ENCODE peak calls at places on chromosomes 6 and 20, in four cellular contexts. One of them, this sample, is unnamed.

GRCh38 chr20:34083137-34083536 is 28.9 kb downstream of the EIF2S2 start:
- DNase-seq in KG1: no peak
- DNase-seq in skeletal muscle cell: peak; percentile 66
- DNase-seq in NCI-H1048: no peak
- DNase-seq in this sample: peak; percentile 85

GRCh38 chr6:125301435-125302391 is at the start of gene HDDC2:
- DNase-seq in KG1: no peak
- DNase-seq in skeletal muscle cell: peak; percentile 27
- DNase-seq in NCI-H1048: no peak
- DNase-seq in this sample: peak; percentile 47

GRCh38 chr6:136517002-136517401 is 33.2 kb downstream of the MAP7 start:
- DNase-seq in KG1: no peak
- DNase-seq in skeletal muscle cell: no peak
- DNase-seq in NCI-H1048: no peak
- DNase-seq in this sample: no peak

GRCh38 chr6:53456809-53457208 is 88.1 kb downstream of the GCLC start:
- DNase-seq in KG1: no peak
- DNase-seq in skeletal muscle cell: no peak
- DNase-seq in NCI-H1048: no peak
- DNase-seq in this sample: no peak

GRCh38 chr20:7736336-7736735 is 203.9 kb downstream of the HAO1 start:
- DNase-seq in KG1: no peak
- DNase-seq in skeletal muscle cell: no peak
- DNase-seq in NCI-H1048: no peak
- DNase-seq in this sample: no peak

GRCh38 chr6:150183105-150183504 is 40.3 kb downstream of the PPP1R14C start:
- DNase-seq in KG1: no peak
- DNase-seq in skeletal muscle cell: no peak
- DNase-seq in NCI-H1048: no peak
- DNase-seq in this sample: no peak

GRCh38 chr6:147201885-147202515 is 2.2 kb upstream of the STXBP5 start:
- DNase-seq in KG1: no peak
- DNase-seq in skeletal muscle cell: no peak
- DNase-seq in NCI-H1048: no peak
- DNase-seq in this sample: no peak

GRCh38 chr6:73742433-73742832 is 46.4 kb downstream of the CD109 start:
- DNase-seq in KG1: no peak
- DNase-seq in skeletal muscle cell: no peak
- DNase-seq in NCI-H1048: no peak
- DNase-seq in this sample: no peak

GRCh38 chr20:17601957-17602356 is 32.1 kb downstream of the DSTN start:
- DNase-seq in KG1: no peak
- DNase-seq in skeletal muscle cell: no peak
- DNase-seq in NCI-H1048: no peak
- DNase-seq in this sample: no peak

GRCh38 chr6:163793584-163793983 is 379.1 kb downstream of the QKI start:
- DNase-seq in KG1: no peak
- DNase-seq in skeletal muscle cell: peak; percentile 84
- DNase-seq in NCI-H1048: no peak
- DNase-seq in this sample: peak; percentile 45

This sample was measured in GM04504.